ENCODE peak calls at places on chromosomes 4 and X, in nine cellular contexts. R is Caki2; F is AG10803; A is anterior cingulate cortex; X is HS-27A; J is HEK293T; M is astrocyte of the hippocampus; E is stimulated activated naive B cell treated with anti-CD40 and anti-IgM and Interleukin-4, amounts not matched to agents 10 μg/mL and 1 μg/mL and 100 μg/mL, for 72 hours; S is adipocyte. U is an unnamed sample.

GRCh38 chr4:150217192-150217591 is 138.9 kb downstream of the DCLK2 start:
- DNase-seq in R (peak), F (peak), A (peak), X (no peak), J (no peak), M (peak), E (no peak), S (peak), U (peak)

GRCh38 chr4:183876268-183876934 is 28.7 kb upstream of the STOX2 start:
- DNase-seq in R (peak), F (peak), A (peak), X (no peak), J (peak), M (peak), E (no peak), S (no peak), U (peak)

GRCh38 chr4:74157116-74157742 is 689 bp upstream of the MTHFD2L start:
- DNase-seq in R (no peak), F (peak), A (no peak), X (no peak), J (no peak), M (no peak), E (no peak), S (peak), U (peak)

GRCh38 chr4:38141808-38142500 is 181.8 kb downstream of the PTTG2 start:
- DNase-seq in R (no peak), F (peak), A (no peak), X (no peak), J (no peak), M (peak), E (no peak), S (no peak), U (peak)

GRCh38 chr4:152920768-152921167 is 15.4 kb upstream of the FHDC1 start:
- DNase-seq in R (peak), F (no peak), A (no peak), X (no peak), J (no peak), M (peak), E (no peak), S (no peak), U (peak)

GRCh38 chrX:151875270-151876026 is 37.2 kb upstream of the MAGEA4 start:
- DNase-seq in R (no peak), F (no peak), A (no peak), X (no peak), J (no peak), M (no peak), E (no peak), S (no peak), U (no peak)

GRCh38 chrX:23756165-23756564 is 13.1 kb upstream of the ACOT9 start:
- DNase-seq in R (peak), F (peak), A (peak), X (no peak), J (peak), M (peak), E (peak), S (peak), U (peak)

GRCh38 chr4:7392438-7393374 is 42.0 kb downstream of the PSAPL1 start:
- DNase-seq in R (no peak), F (peak), A (no peak), X (no peak), J (no peak), M (peak), E (no peak), S (peak), U (peak)

GRCh38 chr4:83110222-83110945 is 4.1 kb downstream of the PLAC8 start:
- DNase-seq in R (peak), F (peak), A (peak), X (peak), J (peak), M (peak), E (peak), S (peak), U (peak)

GRCh38 chr4:79623125-79623905 is 215.3 kb upstream of the GK2 start:
- DNase-seq in R (no peak), F (peak), A (no peak), X (no peak), J (no peak), M (peak), E (no peak), S (peak), U (peak)

GRCh38 chrX:7108995-7109634 is 38.4 kb upstream of the STS start:
- DNase-seq in R (no peak), F (no peak), A (no peak), X (no peak), J (no peak), M (peak), E (no peak), S (no peak), U (no peak)

GRCh38 chr4:32560306-32560705 is 1840.1 kb downstream of the PCDH7 start:
- DNase-seq in R (no peak), F (no peak), A (no peak), X (no peak), J (peak), M (peak), E (no peak), S (peak), U (no peak)

GRCh38 chr4:47790105-47790504 is 47.8 kb downstream of the CORIN start:
- DNase-seq in R (no peak), F (no peak), A (no peak), X (no peak), J (no peak), M (no peak), E (no peak), S (no peak), U (no peak)

GRCh38 chr4:35802644-35803043 is 441.7 kb downstream of the ARAP2 start:
- DNase-seq in R (no peak), F (no peak), A (no peak), X (no peak), J (no peak), M (no peak), E (no peak), S (no peak), U (no peak)

GRCh38 chr4:36511785-36512184 is 230.4 kb downstream of the DTHD1 start:
- DNase-seq in R (no peak), F (no peak), A (no peak), X (no peak), J (no peak), M (no peak), E (no peak), S (no peak), U (no peak)

U was measured in EL.